ENCODE peak calls at places on chromosomes 4 and X, in nine cellular contexts. C is cardiac muscle cell, Z is sigmoid colon, U is PC-9, Y is brain microvascular endothelial cell, W is suprapubic skin, D is uterus, B is DND-41, F is endodermal cell. G is an unnamed sample. For H3K36me3, the result is how much of the 10 kb centered on the place peaks cover.

GRCh38 chrX:136457303-136457917 is 30.3 kb upstream of the BRS3 start:
- DNase-seq in C (no peak), Z (no peak), U (no peak), Y (no peak), W (no peak), D (no peak), B (no peak), F (no peak), G (no peak)

GRCh38 chr4:71009796-71010588 is 16.5 kb downstream of the DCK start:
- DNase-seq in C (peak), Z (no peak), U (no peak), Y (no peak), W (no peak), D (no peak), B (no peak), F (no peak), G (no peak)

GRCh38 chr4:97558204-97558804 is 585.0 kb downstream of the STPG2 start:
- DNase-seq in C (no peak), Z (no peak), U (no peak), Y (no peak), W (no peak), D (no peak), B (no peak), F (peak), G (no peak)

GRCh38 chrX:111409326-111409725 is 2.7 kb downstream of the DCX start:
- DNase-seq in C (no peak), Z (no peak), U (no peak), Y (no peak), W (no peak), D (no peak), B (no peak), F (no peak), G (no peak)

GRCh38 chrX:118644378-118644777 is 83.0 kb upstream of the IL13RA1 start:
- DNase-seq in C (peak), Z (no peak), U (peak), Y (peak), W (no peak), D (no peak), B (no peak), F (no peak), G (peak)

GRCh38 chr4:7828011-7828720 is 111.5 kb downstream of the AFAP1 start:
- DNase-seq in C (peak), Z (peak), U (peak), Y (peak), W (peak), D (peak), B (no peak), F (no peak), G (peak)

GRCh38 chr4:38091636-38092035 is 131.4 kb downstream of the PTTG2 start:
- DNase-seq in C (peak), Z (no peak), U (no peak), Y (no peak), W (no peak), D (no peak), B (no peak), F (no peak), G (no peak)

GRCh38 chrX:19824603-19825002 is 62.8 kb downstream of the SH3KBP1 start:
- DNase-seq in C (no peak), Z (no peak), U (no peak), Y (peak), W (no peak), D (no peak), B (no peak), F (no peak), G (peak)

GRCh38 chrX:4622768-4623167 is 909.3 kb upstream of the PRKX start:
- DNase-seq in C (no peak), Z (no peak), U (no peak), Y (no peak), W (no peak), D (no peak), B (no peak), F (no peak), G (no peak)

GRCh38 chr4:48931459-48931858 is 24.9 kb upstream of the OCIAD2 start:
- DNase-seq in C (no peak), Z (no peak), U (no peak), Y (no peak), W (no peak), D (no peak), B (no peak), F (no peak), G (no peak)

GRCh38 chr4:54683616-54684346 is 26.0 kb downstream of the KIT start:
- DNase-seq in C (peak), Z (no peak), U (peak), Y (no peak), W (no peak), D (no peak), B (peak), F (peak), G (no peak)
- TF ChIP-seq CTCF in C (peak), Z (no peak), U (peak), Y (peak), W (peak), D (no peak), B (peak), F (peak), G (no peak)

GRCh38 chr4:90234916-90235547 is 107.8 kb downstream of the CCSER1 start:
- DNase-seq in C (no peak), Z (no peak), U (no peak), Y (no peak), W (no peak), D (no peak), B (no peak), F (no peak), G (no peak)
- H3K4me3 ChIP-seq in C (no peak), Z (no peak), U (no peak), Y (no peak), W (no peak), D (no peak), B (no peak), F (no peak), G (no peak)

GRCh38 chr4:94267037-94267436 is 59.4 kb downstream of the SMARCAD1 start:
- DNase-seq in C (no peak), Z (no peak), U (no peak), Y (no peak), W (no peak), D (no peak), B (no peak), F (no peak), G (no peak)
- H3K36me3 ChIP-seq in C (under half), Z (half or more), U (under half), Y (under half), W (under half), D (under half), B (under half), F (half or more), G (under half)

DNA sequence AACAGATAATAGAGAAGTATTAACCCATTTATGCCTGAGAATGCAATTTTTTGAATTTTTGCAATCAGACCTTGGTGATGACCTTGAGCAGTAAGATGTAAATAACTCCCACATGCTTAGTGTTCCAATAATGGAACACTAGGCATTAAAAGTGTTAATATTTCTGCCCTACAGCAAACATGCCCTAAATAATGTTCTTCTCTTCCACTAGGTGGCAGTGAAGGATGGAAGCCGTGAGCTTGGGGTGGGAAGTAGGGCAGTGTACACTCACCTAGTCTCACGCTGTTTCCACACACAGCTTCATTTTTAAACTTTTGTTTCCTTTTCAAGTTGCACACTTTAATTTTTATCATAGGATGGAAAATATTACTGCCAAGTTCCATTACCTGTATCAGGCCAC is 613.1 kb upstream of the HS3ST1 start:
- DNase-seq in C (peak), Z (no peak), U (no peak), Y (no peak), W (no peak), D (no peak), B (no peak), F (no peak), G (no peak)
- TF ChIP-seq CTCF in C (peak), Z (peak), U (no peak), Y (no peak), W (no peak), D (no peak), B (peak), F (peak), G (peak)

GRCh38 chr4:121069419-121069818 is 2.9 kb downstream of the NDNF start:
- DNase-seq in C (no peak), Z (no peak), U (no peak), Y (no peak), W (no peak), D (no peak), B (no peak), F (no peak), G (no peak)

GRCh38 chr4:121072080-121072835 is at the start of gene NDNF:
- DNase-seq in C (peak), Z (peak), U (peak), Y (no peak), W (peak), D (peak), B (no peak), F (peak), G (no peak)

GRCh38 chr4:121070274-121070673 is 2.1 kb downstream of the NDNF start:
- DNase-seq in C (no peak), Z (peak), U (no peak), Y (no peak), W (no peak), D (no peak), B (no peak), F (peak), G (no peak)

GRCh38 chr4:121071640-121072037 is 696 bp downstream of the NDNF start:
- DNase-seq in C (no peak), Z (no peak), U (no peak), Y (no peak), W (no peak), D (no peak), B (no peak), F (no peak), G (no peak)

GRCh38 chr4:121070696-121071639 is 1.4 kb downstream of the NDNF start:
- DNase-seq in C (peak), Z (peak), U (peak), Y (no peak), W (peak), D (peak), B (no peak), F (peak), G (no peak)
- H3K4me3 ChIP-seq in C (peak), Z (peak), U (no peak), Y (peak), W (peak), D (peak), B (no peak), F (peak), G (peak)

DNA sequence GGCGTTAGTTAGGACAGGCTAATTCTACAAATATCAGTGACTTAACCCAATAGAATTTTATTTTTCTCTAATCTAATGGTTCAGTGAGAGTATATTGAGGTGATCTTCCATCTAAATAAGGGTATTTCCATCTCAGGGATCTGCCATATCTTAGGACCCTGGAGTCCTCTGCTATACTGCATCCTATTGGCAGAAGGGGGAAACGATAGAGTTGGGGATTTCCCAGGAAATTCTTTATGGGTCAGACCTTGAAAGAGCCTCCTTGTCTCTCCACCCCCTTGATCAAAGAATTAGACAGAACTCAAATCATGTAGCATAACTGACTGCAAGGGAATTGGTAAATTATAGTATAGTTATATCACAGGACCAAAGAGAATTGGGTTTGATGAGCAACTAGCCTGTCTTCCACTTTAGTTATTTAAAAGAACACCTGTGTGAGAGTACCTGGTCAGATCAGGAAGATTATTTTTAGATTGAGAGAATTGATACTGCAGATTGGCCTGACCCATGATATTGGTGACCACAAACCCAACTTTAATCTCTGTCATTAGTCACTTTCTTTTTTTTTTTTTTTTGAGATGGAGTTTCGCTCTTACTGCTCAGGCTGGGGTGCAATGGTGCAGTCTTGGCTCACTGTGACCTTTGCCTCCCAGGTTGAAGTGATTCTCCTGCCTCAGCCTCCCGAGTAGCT is 25.6 kb downstream of the SMARCA5 start:
- DNase-seq in C (no peak), Z (no peak), U (no peak), Y (no peak), W (no peak), D (no peak), B (no peak), F (no peak), G (no peak)
- H3K36me3 ChIP-seq in C (half or more), Z (half or more), U (under half), Y (half or more), W (half or more), D (under half), B (half or more), F (half or more), G (under half)

GRCh38 chr4:82382756-82383155 is 9.0 kb upstream of the HNRNPD start:
- DNase-seq in C (no peak), Z (no peak), U (no peak), Y (no peak), W (no peak), D (no peak), B (no peak), F (no peak), G (no peak)

GRCh38 chr4:82388405-82388804 is 14.6 kb upstream of the HNRNPD start:
- DNase-seq in C (no peak), Z (no peak), U (no peak), Y (no peak), W (no peak), D (no peak), B (no peak), F (no peak), G (no peak)
- TF ChIP-seq CTCF in C (no peak), Z (no peak), U (no peak), Y (peak), W (no peak), D (no peak), B (no peak), F (peak), G (no peak)

GRCh38 chr4:163612762-163613161 is 118.3 kb downstream of the TMA16 start:
- DNase-seq in C (no peak), Z (no peak), U (no peak), Y (no peak), W (no peak), D (no peak), B (no peak), F (no peak), G (no peak)
- H3K4me3 ChIP-seq in C (no peak), Z (peak), U (no peak), Y (no peak), W (peak), D (no peak), B (no peak), F (no peak), G (no peak)

G was measured in kidney epithelial cell.